ENCODE peak calls at places on chromosome 13, in six cellular contexts. N, U, V, A, I and X are unnamed samples.
A peak's percentile ranks its signal among the peaks of the same experiment; 100 is the strongest.

GRCh38 chr13:66888698-66889097 is 341.4 kb downstream of the PCDH9 start:
- DNase-seq in N (no peak), U (no peak), V (no peak), A (no peak), I (no peak), X (no peak)

GRCh38 chr13:49635599-49636433 is 7.5 kb downstream of the ARL11 start:
- DNase-seq in N (no peak), U (no peak), V (no peak), A (no peak), I (no peak), X (peak; percentile 82)

GRCh38 chr13:111661052-111661451 is 340.6 kb downstream of the TEX29 start:
- DNase-seq in N (no peak), U (no peak), V (no peak), A (no peak), I (no peak), X (no peak)

GRCh38 chr13:49443327-49443688 is 556 bp downstream of the CAB39L start:
- DNase-seq in N (peak; percentile 42), U (peak; percentile 31), V (peak; percentile 57), A (no peak), I (peak; percentile 38), X (no peak)

GRCh38 chr13:112574476-112575294 is 13.3 kb downstream of the TUBGCP3 start:
- DNase-seq in N (no peak), U (no peak), V (no peak), A (no peak), I (no peak), X (no peak)

GRCh38 chr13:113176822-113177221 is 18.4 kb downstream of the PROZ start:
- DNase-seq in N (no peak), U (no peak), V (no peak), A (no peak), I (no peak), X (no peak)

GRCh38 chr13:45826741-45827140 is 24.8 kb downstream of the SIAH3 start:
- DNase-seq in N (no peak), U (no peak), V (no peak), A (no peak), I (no peak), X (no peak)

GRCh38 chr13:79011179-79011578 is 352.2 kb upstream of the OBI1 start:
- DNase-seq in N (no peak), U (no peak), V (no peak), A (no peak), I (no peak), X (no peak)

GRCh38 chr13:94959616-94960015 is 247.3 kb upstream of the SOX21 start:
- DNase-seq in N (no peak), U (no peak), V (no peak), A (no peak), I (no peak), X (no peak)

GRCh38 chr13:27203854-27204253 is 32.2 kb upstream of the USP12 start:
- DNase-seq in N (no peak), U (peak; percentile 29), V (peak; percentile 39), A (no peak), I (no peak), X (peak; percentile 45)

GRCh38 chr13:20487927-20488326 is 37.7 kb downstream of the CRYL1 start:
- DNase-seq in N (no peak), U (no peak), V (no peak), A (no peak), I (peak; percentile 14), X (no peak)

GRCh38 chr13:44147648-44148047 is 226.0 kb upstream of the SERP2 start:
- DNase-seq in N (no peak), U (no peak), V (no peak), A (no peak), I (no peak), X (no peak)

GRCh38 chr13:28489536-28489935 is 5.4 kb downstream of the FLT1 start:
- DNase-seq in N (no peak), U (no peak), V (no peak), A (no peak), I (no peak), X (no peak)

GRCh38 chr13:60509601-60510386 is 112.8 kb downstream of the TDRD3 start:
- DNase-seq in N (no peak), U (peak; percentile 5), V (peak; percentile 22), A (no peak), I (no peak), X (no peak)

GRCh38 chr13:50726164-50726563 is 117.3 kb downstream of the DLEU7 start:
- DNase-seq in N (no peak), U (no peak), V (no peak), A (no peak), I (no peak), X (no peak)

GRCh38 chr13:82654851-82655517 is 1227.3 kb downstream of the SLITRK1 start:
- DNase-seq in N (no peak), U (no peak), V (peak; percentile 77), A (no peak), I (no peak), X (no peak)

GRCh38 chr13:100443998-100444328 is 144.6 kb downstream of the GGACT start:
- DNase-seq in N (no peak), U (no peak), V (peak; percentile 16), A (no peak), I (no peak), X (no peak)

GRCh38 chr13:20160346-20161274 is at the start of gene GJA3:
- DNase-seq in N (peak; percentile 62), U (peak; percentile 48), V (peak; percentile 79), A (no peak), I (no peak), X (peak; percentile 81)

GRCh38 chr13:49649244-49649962 is 21.1 kb downstream of the ARL11 start:
- DNase-seq in N (no peak), U (peak; percentile 64), V (peak; percentile 52), A (no peak), I (no peak), X (no peak)

GRCh38 chr13:28047784-28048388 is 52.5 kb downstream of the FLT3 start:
- DNase-seq in N (no peak), U (peak; percentile 42), V (peak; percentile 65), A (peak; percentile 3), I (peak; percentile 57), X (peak; percentile 75)

GRCh38 chr13:95123726-95124125 is 177.5 kb downstream of the ABCC4 start:
- DNase-seq in N (no peak), U (peak; percentile 45), V (no peak), A (no peak), I (no peak), X (no peak)

GRCh38 chr13:31846984-31847752 is 107.8 kb downstream of the RXFP2 start:
- DNase-seq in N (peak; percentile 74), U (no peak), V (peak; percentile 58), A (no peak), I (no peak), X (no peak)

GRCh38 chr13:109698779-109699178 is 87.6 kb downstream of the IRS2 start:
- DNase-seq in N (no peak), U (peak; percentile 41), V (peak; percentile 65), A (no peak), I (no peak), X (no peak)

GRCh38 chr13:32135655-32136054 is 104.1 kb downstream of the FRY start:
- DNase-seq in N (no peak), U (peak; percentile 25), V (peak; percentile 78), A (no peak), I (no peak), X (no peak)

GRCh38 chr13:79392882-79393563 is 13.0 kb downstream of the RBM26 start:
- DNase-seq in N (no peak), U (peak; percentile 58), V (peak; percentile 81), A (no peak), I (no peak), X (no peak)

GRCh38 chr13:101449971-101450748 is 2.3 kb upstream of the ITGBL1 start:
- DNase-seq in N (no peak), U (peak; percentile 93), V (peak; percentile 93), A (peak; percentile 42), I (no peak), X (no peak)
- H2AFZ ChIP-seq in N (no peak overlapping the region), U (peak overlapping the region; percentile 46), V (no peak overlapping the region), A (no peak overlapping the region), I (no peak overlapping the region), X (no peak overlapping the region)

GRCh38 chr13:97125810-97126738 is 96.1 kb upstream of the MBNL2 start:
- DNase-seq in N (no peak), U (peak; percentile 61), V (peak; percentile 76), A (no peak), I (no peak), X (no peak)
- H3K9ac ChIP-seq in N (no peak overlapping the region), U (peak overlapping the region; percentile 14), V (peak overlapping the region; percentile 21), A (peak overlapping the region; percentile 28), I (no peak overlapping the region), X (no peak overlapping the region)

GRCh38 chr13:35881360-35881759 is 249.8 kb downstream of the DCLK1 start:
- DNase-seq in N (no peak), U (no peak), V (peak; percentile 27), A (no peak), I (no peak), X (no peak)

GRCh38 chr13:35874704-35875103 is 256.5 kb downstream of the DCLK1 start:
- DNase-seq in N (no peak), U (no peak), V (no peak), A (no peak), I (no peak), X (no peak)

GRCh38 chr13:35882722-35883497 is 248.3 kb downstream of the DCLK1 start:
- DNase-seq in N (no peak), U (peak; percentile 35), V (no peak), A (no peak), I (no peak), X (no peak)

GRCh38 chr13:35876601-35877000 is 254.6 kb downstream of the DCLK1 start:
- DNase-seq in N (no peak), U (no peak), V (peak; percentile 24), A (no peak), I (no peak), X (no peak)

GRCh38 chr13:35879111-35879510 is 252.1 kb downstream of the DCLK1 start:
- DNase-seq in N (no peak), U (no peak), V (no peak), A (no peak), I (peak; percentile 28), X (no peak)
- H3K9me2 ChIP-seq in N (no peaks in the 10 kb centered on the region), U (no peaks in the 10 kb centered on the region), V (no peaks in the 10 kb centered on the region), A (no peaks in the 10 kb centered on the region), I (no peaks in the 10 kb centered on the region), X (no peaks in the 10 kb centered on the region)

GRCh38 chr13:34164585-34164984 is 346.6 kb downstream of the RFC3 start:
- DNase-seq in N (no peak), U (peak; percentile 19), V (no peak), A (no peak), I (no peak), X (no peak)

GRCh38 chr13:34161829-34162544 is 344.0 kb downstream of the RFC3 start:
- DNase-seq in N (no peak), U (peak; percentile 77), V (peak; percentile 84), A (no peak), I (no peak), X (no peak)

GRCh38 chr13:34165158-34165557 is 347.2 kb downstream of the RFC3 start:
- DNase-seq in N (no peak), U (no peak), V (no peak), A (no peak), I (no peak), X (no peak)

GRCh38 chr13:34159946-34160345 is 342.0 kb downstream of the RFC3 start:
- DNase-seq in N (no peak), U (no peak), V (no peak), A (no peak), I (no peak), X (no peak)

DNA sequence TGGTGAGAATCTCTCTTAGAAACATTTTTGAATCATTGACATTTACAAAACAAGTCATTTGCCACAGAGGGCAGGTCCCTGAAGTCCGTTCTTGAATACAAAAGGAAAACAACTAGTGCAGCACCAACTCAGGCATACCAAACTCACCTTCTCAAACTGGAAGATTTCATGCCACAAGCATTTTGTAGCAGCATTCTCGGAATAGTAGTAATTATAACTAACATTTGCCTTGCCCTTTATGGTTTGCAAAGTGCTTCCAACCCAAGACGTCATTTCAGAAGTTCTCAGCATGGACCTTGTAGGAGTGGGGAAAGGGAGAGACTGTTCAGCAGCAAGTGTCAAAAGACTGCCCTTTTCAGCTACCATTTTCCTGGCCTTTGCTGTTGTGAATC is 344.6 kb downstream of the RFC3 start:
- DNase-seq in N (no peak), U (no peak), V (peak; percentile 63), A (no peak), I (no peak), X (no peak)
- H2AFZ ChIP-seq in N (peak overlapping the region; percentile 84), U (peak overlapping the region; percentile 54), V (peak overlapping the region; percentile 55), A (no peak overlapping the region), I (no peak overlapping the region), X (peak overlapping the region; percentile 2)